ENCODE peak calls at places on chromosomes 4 and X, in five cellular contexts. F, V, I, X and N are unnamed samples.

GRCh38 chr4:101865501-101866062 is 75.1 kb downstream of the BANK1 start:
- DNase-seq in F (no peak), V (no peak), X (no peak), I (no peak), N (no peak)

GRCh38 chr4:87310691-87311335 is 11.9 kb downstream of the HSD17B13 start:
- DNase-seq in F (no peak), V (no peak), X (no peak), I (no peak), N (no peak)

GRCh38 chr4:188106454-188106853 is 2.9 kb downstream of the TRIML2 start:
- DNase-seq in X (no peak), F (no peak), I (no peak), V (no peak), N (no peak)

GRCh38 chr4:147733614-147734344 is 1.9 kb downstream of the ARHGAP10 start:
- DNase-seq in I (no peak), X (no peak), V (no peak), F (no peak), N (no peak)

GRCh38 chr4:37999000-37999745 is 39.0 kb downstream of the PTTG2 start:
- DNase-seq in I (no peak), X (no peak), V (no peak), F (no peak), N (peak; percentile 43)

GRCh38 chrX:69568828-69569227 is 47.1 kb upstream of the EDA start:
- DNase-seq in F (no peak), X (no peak), I (no peak), V (no peak), N (no peak)

GRCh38 chr4:76748649-76749048 is 149.3 kb downstream of the SOWAHB start:
- DNase-seq in F (no peak), X (no peak), I (peak; percentile 43), V (no peak), N (peak; percentile 58)

GRCh38 chr4:38082424-38083374 is 122.5 kb downstream of the PTTG2 start:
- DNase-seq in I (no peak), F (no peak), X (no peak), V (no peak), N (no peak)

GRCh38 chrX:10906861-10907260 is 204.3 kb upstream of the HCCS start:
- DNase-seq in F (no peak), I (no peak), V (no peak), X (no peak), N (no peak)

GRCh38 chr4:132504438-132504837 is 644.7 kb upstream of the PCDH10 start:
- DNase-seq in I (no peak), F (no peak), V (no peak), X (no peak), N (no peak)

GRCh38 chrX:133254666-133255065 is 36.5 kb upstream of the TFDP3 start:
- DNase-seq in V (no peak), F (no peak), X (no peak), I (no peak), N (no peak)

GRCh38 chr4:185803015-185803414 is 9.0 kb downstream of the SORBS2 start:
- DNase-seq in I (no peak), F (no peak), V (no peak), X (no peak), N (no peak)

GRCh38 chr4:91285485-91285884 is 1018.3 kb upstream of the GRID2 start:
- DNase-seq in I (no peak), F (no peak), V (no peak), X (no peak), N (no peak)

GRCh38 chr4:8533274-8533865 is 46.8 kb upstream of the GPR78 start:
- DNase-seq in X (no peak), V (no peak), I (peak; percentile 36), F (no peak), N (no peak)

GRCh38 chr4:14532436-14532835 is 469.8 kb upstream of the CPEB2 start:
- DNase-seq in F (no peak), I (no peak), X (no peak), V (no peak), N (no peak)

GRCh38 chr4:52718123-52718522 is 33.1 kb downstream of the ERVMER34-1 start:
- DNase-seq in F (no peak), V (no peak), X (no peak), I (no peak), N (no peak)

DNA sequence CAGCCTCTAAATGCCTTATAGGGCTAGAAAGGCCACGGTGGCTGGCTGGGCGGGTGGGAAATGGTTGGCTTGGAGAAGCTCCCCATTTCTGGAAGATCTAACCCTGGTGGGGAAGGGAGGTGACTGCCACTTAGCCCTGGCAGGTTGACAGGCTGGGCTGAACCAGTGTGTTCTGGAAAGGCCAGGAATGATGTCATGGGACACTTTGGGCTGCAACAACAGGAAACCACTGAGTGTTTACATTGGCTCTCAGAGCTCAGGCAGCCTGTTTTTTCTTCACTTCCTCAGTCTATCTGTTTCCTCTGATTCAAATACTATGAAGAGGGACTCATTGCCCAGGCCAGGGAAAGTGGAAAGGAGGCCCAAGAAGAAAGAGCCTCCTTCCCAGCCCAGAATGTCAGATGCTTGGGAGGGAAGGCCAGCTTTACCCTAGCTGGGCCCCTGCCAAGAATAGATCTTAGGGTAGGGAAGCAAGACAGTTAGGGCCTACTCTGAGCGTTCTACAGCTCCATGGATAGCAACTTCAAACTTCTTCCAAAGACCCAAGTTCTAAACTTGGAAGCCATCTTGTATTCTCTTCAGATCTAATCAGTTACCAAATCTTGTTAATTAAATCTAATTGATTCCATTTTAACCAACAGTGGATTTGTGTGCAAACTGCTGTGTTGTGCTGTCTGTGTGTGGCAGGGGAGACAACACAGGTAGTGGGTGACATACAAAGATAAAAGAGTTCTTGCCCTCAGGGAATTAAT is 65.7 kb upstream of the MSN start:
- DNase-seq in V (no peak), F (no peak), X (no peak), I (no peak), N (peak; percentile 68)
- TF ChIP-seq CTCF in V (no peak), F (no peak), X (no peak), I (no peak), N (no peak)

GRCh38 chrX:12771445-12772069 is 19.7 kb upstream of the PRPS2 start:
- DNase-seq in I (peak; percentile 64), V (peak; percentile 64), X (peak; percentile 15), F (no peak), N (peak; percentile 84)

GRCh38 chrX:12767856-12768255 is 23.4 kb upstream of the PRPS2 start:
- DNase-seq in F (no peak), I (no peak), V (no peak), X (no peak), N (no peak)

DNA sequence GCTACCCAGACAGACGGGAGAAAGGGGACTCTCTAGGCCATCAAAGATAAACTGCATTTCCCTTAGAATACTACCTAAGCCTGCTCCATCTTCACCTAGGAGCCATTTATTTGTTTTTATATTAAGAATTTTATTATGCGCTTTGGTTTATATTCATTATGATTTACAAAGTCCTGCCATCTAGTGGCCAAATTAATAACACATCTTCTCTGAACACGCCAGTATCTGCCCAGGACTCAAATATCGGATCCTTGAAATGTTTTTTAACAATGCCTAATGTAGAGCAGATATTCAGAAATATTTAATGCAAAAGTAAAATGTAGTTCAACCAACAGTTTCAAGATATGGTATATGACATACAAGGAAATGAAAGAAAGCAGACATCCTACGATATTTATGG is 20.8 kb upstream of the PRPS2 start:
- DNase-seq in I (peak; percentile 10), X (no peak), F (no peak), V (no peak), N (no peak)
- TF ChIP-seq CTCF in I (peak; percentile 18), X (peak; percentile 60), F (no peak), V (peak; percentile 51), N (peak; percentile 65)

GRCh38 chrX:40871385-40872082 is 136.2 kb upstream of the MED14 start:
- DNase-seq in I (peak; percentile 46), V (no peak), F (no peak), X (no peak), N (peak; percentile 52)
- TF ChIP-seq CTCF in I (no peak), V (no peak), F (no peak), X (no peak), N (no peak)

GRCh38 chrX:123222920-123223319 is 38.8 kb downstream of the GRIA3 start:
- DNase-seq in X (no peak), I (no peak), V (no peak), F (no peak), N (no peak)
- TF ChIP-seq CTCF in X (no peak), I (no peak), V (no peak), F (no peak), N (no peak)